ENCODE peak calls at places on chromosomes 13 and 19, in ten cellular contexts. P is activated T-helper 1 cell treated with anti-CD3 and anti-CD28 coated beads, Interleukin-12 subunit alpha, Interleukin-12 subunit beta, Interleukin-2, Interleukin-4 antibody, amounts not matched to agents 30 ng/mL and 10 ng/mL and 1 ng/mL, durations not matched to agents 14 hours and 24 hours and 36 hours; B is substantia nigra; U is cardiac muscle cell; Z is GM20000; M is left ventricle myocardium inferior; K is NCI-H2081; W is aorta; D is hippocampal formation; Q is hepatic stellate cell. J is an unnamed sample.

GRCh38 chr19:2542341-2543069 is 66.6 kb downstream of the GADD45B start:
- DNase-seq in M (peak), B (no peak), K (no peak), W (peak), U (peak), Q (no peak), Z (no peak), P (no peak), D (no peak), J (no peak)

GRCh38 chr19:40576181-40576584 is 490 bp upstream of the SHKBP1 start:
- DNase-seq in P (no peak), U (no peak), M (no peak), B (peak), Z (no peak), W (no peak), Q (no peak), D (no peak), K (no peak), J (no peak)

GRCh38 chr13:21060063-21060826 is 1.1 kb downstream of the LATS2 start:
- DNase-seq in W (peak), Q (no peak), B (no peak), Z (peak), P (no peak), U (peak), D (no peak), K (no peak), M (peak), J (no peak)

GRCh38 chr19:29001922-29002247 is 211.1 kb downstream of the UQCRFS1 start:
- DNase-seq in P (no peak), U (no peak), W (no peak), B (no peak), Z (no peak), K (no peak), M (no peak), D (peak), Q (no peak), J (no peak)

GRCh38 chr19:42540071-42540553 is 11.8 kb upstream of the CEACAM1 start:
- DNase-seq in P (no peak), B (no peak), Q (no peak), K (no peak), W (no peak), Z (no peak), U (no peak), M (no peak), D (no peak), J (no peak)

GRCh38 chr19:15421726-15422260 is 3.0 kb upstream of the AKAP8L start:
- DNase-seq in D (peak), B (peak), Q (no peak), K (no peak), Z (no peak), U (no peak), M (peak), P (no peak), W (no peak), J (no peak)

GRCh38 chr19:10333758-10334339 is 520 bp upstream of the RAVER1 start:
- DNase-seq in D (no peak), U (peak), P (no peak), K (no peak), M (no peak), Z (no peak), W (no peak), B (no peak), Q (no peak), J (no peak)

GRCh38 chr19:13726323-13726722 is 38.0 kb upstream of the MRI1 start:
- DNase-seq in Q (no peak), Z (no peak), M (no peak), U (no peak), D (no peak), B (no peak), P (no peak), W (no peak), K (no peak), J (no peak)

GRCh38 chr19:11195169-11195568 is 2.2 kb downstream of the KANK2 start:
- DNase-seq in Z (no peak), Q (peak), B (no peak), P (no peak), D (no peak), U (no peak), W (no peak), K (peak), M (peak), J (no peak)

GRCh38 chr13:78604782-78605611 is 1.6 kb upstream of the POU4F1 start:
- DNase-seq in Q (no peak), U (no peak), W (no peak), P (no peak), B (no peak), Z (peak), K (peak), M (no peak), D (no peak), J (no peak)